ENCODE peak calls at places on chromosome 1, in five cellular contexts. G, H, F, A and B are unnamed samples.
A peak's percentile ranks its signal among the peaks of the same experiment; 100 is the strongest.

GRCh38 chr1:12339861-12340557 is 110.2 kb downstream of the VPS13D start:
- DNase-seq in G (no peak), H (no peak), F (no peak), A (no peak), B (no peak)

GRCh38 chr1:180186831-180187230 is 32.2 kb downstream of the QSOX1 start:
- DNase-seq in G (no peak), H (no peak), F (no peak), A (no peak), B (no peak)

GRCh38 chr1:932776-933602 is 9.3 kb downstream of the SAMD11 start:
- DNase-seq in G (peak; percentile 90), H (no peak), F (no peak), A (no peak), B (no peak)

GRCh38 chr1:178267646-178268094 is 173.8 kb downstream of the RASAL2 start:
- DNase-seq in G (no peak), H (no peak), F (no peak), A (no peak), B (no peak)

GRCh38 chr1:118589486-118589885 is 398.7 kb downstream of the TBX15 start:
- DNase-seq in G (no peak), H (no peak), F (no peak), A (no peak), B (no peak)

GRCh38 chr1:26112407-26112775 is 767 bp downstream of the PDIK1L start:
- DNase-seq in G (no peak), H (no peak), F (no peak), A (peak; percentile 30), B (no peak)

GRCh38 chr1:203462878-203463277 is 12.7 kb upstream of the PRELP start:
- DNase-seq in G (no peak), H (peak; percentile 68), F (no peak), A (no peak), B (no peak)

GRCh38 chr1:57782357-57782756 is 358.5 kb upstream of the DAB1 start:
- DNase-seq in G (no peak), H (no peak), F (no peak), A (no peak), B (no peak)

GRCh38 chr1:64601207-64601606 is 131.3 kb downstream of the CACHD1 start:
- DNase-seq in G (no peak), H (no peak), F (no peak), A (no peak), B (no peak)

GRCh38 chr1:226700861-226701260 is 38.2 kb downstream of the ITPKB start:
- DNase-seq in G (no peak), H (no peak), F (no peak), A (no peak), B (no peak)

GRCh38 chr1:200043330-200043668 is 15.8 kb downstream of the NR5A2 start:
- DNase-seq in G (no peak), H (no peak), F (no peak), A (no peak), B (no peak)

GRCh38 chr1:183198463-183198862 is 12.4 kb downstream of the LAMC2 start:
- DNase-seq in G (no peak), H (peak; percentile 81), F (no peak), A (no peak), B (peak; percentile 34)

GRCh38 chr1:76153856-76154212 is 79.3 kb downstream of the ST6GALNAC3 start:
- DNase-seq in G (no peak), H (no peak), F (no peak), A (no peak), B (no peak)

GRCh38 chr1:241411056-241411775 is 54.2 kb upstream of the RGS7 start:
- DNase-seq in G (peak; percentile 53), H (no peak), F (no peak), A (no peak), B (no peak)

GRCh38 chr1:24110642-24111263 is 1.2 kb downstream of the MYOM3 start:
- DNase-seq in G (no peak), H (no peak), F (no peak), A (no peak), B (peak; percentile 63)

GRCh38 chr1:179888071-179888470 is 6.0 kb downstream of the TOR1AIP1 start:
- DNase-seq in G (no peak), H (no peak), F (no peak), A (no peak), B (no peak)

GRCh38 chr1:44406761-44407429 is 1.8 kb downstream of the RNF220 start:
- DNase-seq in G (no peak), H (no peak), F (no peak), A (no peak), B (peak; percentile 16)

GRCh38 chr1:59819566-59820438 is 5.1 kb downstream of the HOOK1 start:
- DNase-seq in G (no peak), H (no peak), F (no peak), A (no peak), B (no peak)

GRCh38 chr1:179953974-179954493 is 576 bp upstream of the CEP350 start:
- DNase-seq in G (no peak), H (peak; percentile 26), F (peak; percentile 18), A (peak; percentile 53), B (peak; percentile 40)

GRCh38 chr1:55321947-55322346 is 106.8 kb upstream of the USP24 start:
- DNase-seq in G (no peak), H (no peak), F (peak; percentile 28), A (no peak), B (no peak)

GRCh38 chr1:243251544-243251943 is 3.5 kb downstream of the CEP170 start:
- DNase-seq in G (no peak), H (no peak), F (no peak), A (no peak), B (no peak)

GRCh38 chr1:86517336-86517735 is 29.5 kb upstream of the CLCA4 start:
- DNase-seq in G (no peak), H (no peak), F (no peak), A (no peak), B (no peak)

GRCh38 chr1:94079991-94080388 is 41.0 kb downstream of the ABCA4 start:
- DNase-seq in G (no peak), H (no peak), F (no peak), A (no peak), B (no peak)

DNA sequence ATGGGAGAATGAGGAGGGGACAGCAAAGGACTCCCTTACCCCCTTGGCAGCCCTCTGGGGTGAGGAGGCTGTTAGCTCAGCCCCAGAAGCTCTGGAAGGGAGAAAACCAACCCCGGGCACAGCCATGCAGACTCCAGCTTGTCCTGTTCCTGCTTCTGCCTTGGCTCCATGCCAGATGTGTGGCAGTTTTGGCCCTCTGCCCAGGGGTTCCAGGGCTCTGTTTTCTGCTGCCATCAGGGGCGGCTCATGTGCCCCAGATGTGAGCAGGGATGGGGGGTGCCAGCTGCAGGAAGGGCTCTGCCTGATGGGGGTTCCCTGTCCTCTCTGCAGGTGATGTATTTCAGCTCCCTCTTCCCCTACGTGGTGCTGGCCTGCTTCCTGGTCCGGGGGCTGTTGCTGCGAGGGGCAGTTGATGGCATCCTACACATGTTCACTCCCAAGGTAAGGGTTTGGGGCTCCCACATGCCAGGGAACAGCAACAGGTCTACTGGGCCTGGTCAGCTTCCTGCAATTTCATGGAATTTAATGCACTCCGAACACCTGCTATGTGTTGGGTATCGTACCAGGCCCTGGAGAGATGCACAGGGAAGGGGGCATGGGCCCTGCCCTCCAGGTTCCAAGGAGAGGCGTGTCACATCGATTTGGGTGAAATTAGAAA is 26.1 kb downstream of the SLC6A17 start:
- DNase-seq in G (peak; percentile 57), H (no peak), F (no peak), A (no peak), B (peak; percentile 51)
- TF ChIP-seq POLR2A in G (no peak), H (no peak), F (no peak), A (no peak), B (no peak)

DNA sequence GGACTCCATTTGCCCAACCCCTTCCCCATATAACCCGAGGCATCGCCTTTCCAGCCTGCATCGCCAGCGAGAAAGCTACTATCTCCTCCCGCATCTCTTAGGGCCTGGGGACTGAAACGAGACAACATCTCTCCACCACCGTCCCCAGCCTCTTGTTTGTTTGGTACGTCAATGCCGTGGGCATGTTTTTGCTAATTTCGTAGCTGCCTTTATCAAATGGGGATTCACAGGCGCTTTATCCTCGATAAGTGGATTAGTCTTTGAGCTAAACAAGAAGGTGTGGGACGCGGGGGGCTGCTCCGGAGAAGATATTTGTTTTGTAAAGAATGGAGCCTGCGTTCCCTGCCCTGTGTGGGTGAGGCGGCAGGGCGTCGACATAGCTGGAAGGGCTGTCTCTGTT is 91.6 kb downstream of the PAX7 start:
- DNase-seq in G (no peak), H (no peak), F (no peak), A (no peak), B (no peak)
- H3K4me1 ChIP-seq in G (peaks cover under 1% of the 10 kb centered on the region), H (no peaks in the 10 kb centered on the region), F (peaks cover 14% of the 10 kb centered on the region), A (no peaks in the 10 kb centered on the region), B (no peaks in the 10 kb centered on the region)

GRCh38 chr1:212935387-212935981 is 14.9 kb upstream of the VASH2 start:
- DNase-seq in G (no peak), H (no peak), F (no peak), A (no peak), B (no peak)

GRCh38 chr1:212928323-212929281 is 21.7 kb upstream of the VASH2 start:
- DNase-seq in G (no peak), H (no peak), F (no peak), A (no peak), B (no peak)

GRCh38 chr1:212934050-212934449 is 16.3 kb upstream of the VASH2 start:
- DNase-seq in G (no peak), H (no peak), F (no peak), A (no peak), B (no peak)

GRCh38 chr1:212926364-212926757 is 24.0 kb upstream of the VASH2 start:
- DNase-seq in G (no peak), H (no peak), F (no peak), A (no peak), B (no peak)

DNA sequence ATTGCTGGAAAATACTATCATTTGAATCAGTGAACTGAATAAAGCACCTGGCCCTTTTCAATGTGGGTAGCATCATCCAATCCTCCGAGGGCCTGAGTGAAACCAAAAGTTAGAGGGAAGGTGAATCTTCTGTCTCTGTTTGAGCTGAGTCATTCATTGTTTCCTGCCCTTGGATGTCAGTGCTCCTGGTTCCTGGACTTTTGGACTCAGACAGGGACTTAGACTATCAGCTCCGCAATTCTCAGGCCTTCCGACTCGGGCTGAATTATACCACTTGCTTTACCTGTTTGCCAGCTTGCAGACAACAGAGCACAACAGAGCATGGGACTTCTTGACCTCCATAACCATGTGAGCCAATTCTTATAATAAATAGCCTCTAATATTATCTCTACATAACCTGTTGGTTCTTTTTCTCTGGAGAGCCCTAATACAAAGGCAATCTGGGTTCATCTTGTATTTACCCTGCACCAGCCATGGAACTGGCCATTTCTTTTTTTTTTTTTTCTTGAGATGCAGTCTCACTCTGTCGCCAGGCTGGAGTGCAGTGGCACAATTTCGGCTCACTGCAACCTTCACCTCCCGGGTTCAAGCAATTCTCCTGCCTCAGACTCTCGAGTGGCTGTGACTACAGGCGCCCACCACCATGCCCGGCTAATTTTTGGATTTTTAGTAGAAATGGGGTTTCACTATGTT is 19.2 kb upstream of the VASH2 start:
- DNase-seq in G (no peak), H (no peak), F (peak; percentile 54), A (no peak), B (no peak)
- TF ChIP-seq CTCF in G (no peak), H (no peak), F (no peak), A (no peak), B (no peak)

GRCh38 chr1:110879758-110880606 is 7.0 kb downstream of the CD53 start:
- DNase-seq in G (no peak), H (no peak), F (no peak), A (no peak), B (no peak)

GRCh38 chr1:110878993-110879392 is 6.0 kb downstream of the CD53 start:
- DNase-seq in G (no peak), H (no peak), F (no peak), A (no peak), B (no peak)

GRCh38 chr1:110877364-110877763 is 4.4 kb downstream of the CD53 start:
- DNase-seq in G (no peak), H (no peak), F (no peak), A (no peak), B (no peak)

GRCh38 chr1:110877776-110878175 is 4.8 kb downstream of the CD53 start:
- DNase-seq in G (no peak), H (no peak), F (no peak), A (no peak), B (no peak)

GRCh38 chr1:110880708-110881374 is 7.9 kb downstream of the CD53 start:
- DNase-seq in G (no peak), H (no peak), F (no peak), A (no peak), B (no peak)
- TF ChIP-seq POLR2A in G (no peak), H (no peak), F (no peak), A (no peak), B (no peak)